ENCODE peak calls at places on chromosome 22, in eight cellular contexts. O is stimulated activated CD4-positive, alpha-beta T cell treated with anti-CD3 and anti-CD28 coated beads, Interleukin-15, amount 100 ng/mL, for 48 hours; Z is NCI-H1092; F is endothelial cell; K is sciatic nerve; N is neural crest cell; W is H9; A is immature natural killer cell. H is an unnamed sample.
A peak's percentile ranks its signal among the peaks of the same experiment; 100 is the strongest.

GRCh38 chr22:48785792-48786678 is 1041.6 kb downstream of the BRD1 start:
- DNase-seq in O (no peak), Z (no peak), F (no peak), K (no peak), N (no peak), W (no peak), A (no peak), H (peak; percentile 29)

GRCh38 chr22:18000441-18001039 is 23.8 kb downstream of the MICAL3 start:
- DNase-seq in O (no peak), Z (no peak), F (peak; percentile 22), K (peak; percentile 64), N (peak; percentile 28), W (no peak), A (peak; percentile 6), H (no peak)

GRCh38 chr22:49212466-49212865 is 615.2 kb downstream of the BRD1 start:
- DNase-seq in O (no peak), Z (no peak), F (no peak), K (peak; percentile 39), N (no peak), W (peak; percentile 15), A (no peak), H (peak; percentile 20)

GRCh38 chr22:46626911-46627805 is 7.0 kb downstream of the GRAMD4 start:
- DNase-seq in O (no peak), Z (no peak), F (no peak), K (no peak), N (no peak), W (peak; percentile 94), A (no peak), H (peak; percentile 83)

GRCh38 chr22:35862697-35863096 is 145.0 kb downstream of the APOL5 start:
- DNase-seq in O (no peak), Z (no peak), F (no peak), K (no peak), N (no peak), W (no peak), A (no peak), H (no peak)

GRCh38 chr22:28773461-28773867 is 969 bp downstream of the CCDC117 start:
- DNase-seq in O (no peak), Z (no peak), F (no peak), K (no peak), N (no peak), W (no peak), A (no peak), H (no peak)

GRCh38 chr22:18063311-18063710 is 14.5 kb upstream of the PEX26 start:
- DNase-seq in O (no peak), Z (no peak), F (no peak), K (no peak), N (peak; percentile 66), W (no peak), A (no peak), H (no peak)

GRCh38 chr22:37822079-37822833 is 926 bp upstream of the GALR3 start:
- DNase-seq in O (no peak), Z (no peak), F (no peak), K (no peak), N (no peak), W (peak; percentile 81), A (no peak), H (no peak)

GRCh38 chr22:50399751-50400331 is 56.7 kb downstream of the PPP6R2 start:
- DNase-seq in O (no peak), Z (no peak), F (peak; percentile 51), K (no peak), N (peak; percentile 33), W (peak; percentile 75), A (peak; percentile 32), H (no peak)

GRCh38 chr22:39545310-39546063 is 12.9 kb upstream of the RPS19BP1 start:
- DNase-seq in O (peak; percentile 46), Z (no peak), F (peak; percentile 70), K (no peak), N (peak; percentile 76), W (peak; percentile 83), A (peak; percentile 44), H (no peak)

GRCh38 chr22:42697542-42698013 is 23.1 kb downstream of the A4GALT start:
- DNase-seq in O (no peak), Z (no peak), F (no peak), K (no peak), N (no peak), W (no peak), A (no peak), H (peak; percentile 82)

GRCh38 chr22:17368727-17369552 is at the start of gene CECR2:
- DNase-seq in O (no peak), Z (peak; percentile 72), F (peak; percentile 74), K (peak; percentile 66), N (peak; percentile 69), W (peak; percentile 86), A (no peak), H (peak; percentile 45)

H was measured in ureter.